ENCODE peak calls at places on chromosomes 5 and 9, in ten cellular contexts. B is B cell; Z is HCT116; Q is stimulated activated naive B cell treated with anti-CD40 and anti-IgM and Interleukin-4, amounts not matched to agents 10 μg/mL and 1 μg/mL and 100 μg/mL, for 72 hours; L is activated T-helper 1 cell treated with anti-CD3 and anti-CD28 coated beads, Interleukin-2, amount 50 U/mL, for 16 hours; A is HFFc6; W is ELR; M is choroid plexus epithelial cell; J is NCI-H2107; X is activated CD8-positive, alpha-beta memory T cell treated with anti-CD3 and anti-CD28 coated beads, Interleukin-2, amount 50 U/mL, for 4 hours. Y is an unnamed sample.

GRCh38 chr5:78613756-78614155 is 34.8 kb downstream of the LHFPL2 start:
- DNase-seq in B (no peak), Z (no peak), Q (no peak), L (no peak), A (no peak), W (no peak), M (no peak), J (no peak), X (no peak), Y (no peak)

GRCh38 chr9:107224252-107224651 is 58.8 kb upstream of the RAD23B start:
- DNase-seq in B (no peak), Z (no peak), Q (no peak), L (no peak), A (no peak), W (no peak), M (no peak), J (no peak), X (no peak), Y (no peak)

GRCh38 chr5:28249771-28250415 is 1211.5 kb upstream of the CDH9 start:
- DNase-seq in B (no peak), Z (no peak), Q (no peak), L (no peak), A (no peak), W (no peak), M (peak; percentile 30), J (no peak), X (no peak), Y (no peak)

GRCh38 chr9:27059907-27060306 is 49.1 kb upstream of the TEK start:
- DNase-seq in B (no peak), Z (no peak), Q (no peak), L (no peak), A (no peak), W (no peak), M (peak; percentile 13), J (no peak), X (no peak), Y (no peak)

GRCh38 chr5:91318727-91319126 is 64.4 kb downstream of the ARRDC3 start:
- DNase-seq in B (no peak), Z (no peak), Q (no peak), L (no peak), A (no peak), W (no peak), M (no peak), J (no peak), X (peak; percentile 42), Y (no peak)

GRCh38 chr5:109922396-109922995 is 232.8 kb downstream of the MAN2A1 start:
- DNase-seq in B (no peak), Z (no peak), Q (no peak), L (no peak), A (no peak), W (no peak), M (no peak), J (no peak), X (no peak), Y (no peak)

GRCh38 chr5:96326902-96327301 is 106.1 kb downstream of the PCSK1 start:
- DNase-seq in B (no peak), Z (no peak), Q (no peak), L (no peak), A (no peak), W (no peak), M (no peak), J (no peak), X (no peak), Y (no peak)

GRCh38 chr5:82352146-82352791 is 74.1 kb upstream of the RPS23 start:
- DNase-seq in B (no peak), Z (no peak), Q (no peak), L (no peak), A (no peak), W (peak; percentile 67), M (no peak), J (no peak), X (no peak), Y (no peak)

GRCh38 chr9:127574089-127574921 is 37.8 kb upstream of the STXBP1 start:
- DNase-seq in B (no peak), Z (no peak), Q (no peak), L (no peak), A (no peak), W (peak; percentile 71), M (no peak), J (peak; percentile 27), X (no peak), Y (no peak)

GRCh38 chr5:69252437-69252836 is 17.8 kb downstream of the CDK7 start:
- DNase-seq in B (no peak), Z (no peak), Q (no peak), L (no peak), A (no peak), W (no peak), M (no peak), J (no peak), X (no peak), Y (no peak)

GRCh38 chr9:19149230-19149629 is 21.9 kb upstream of the PLIN2 start:
- DNase-seq in B (no peak), Z (no peak), Q (no peak), L (no peak), A (no peak), W (no peak), M (peak; percentile 21), J (no peak), X (no peak), Y (no peak)

GRCh38 chr5:90645024-90645610 is 86.5 kb downstream of the ADGRV1 start:
- DNase-seq in B (no peak), Z (peak; percentile 56), Q (no peak), L (no peak), A (no peak), W (peak; percentile 20), M (peak; percentile 27), J (no peak), X (no peak), Y (no peak)

GRCh38 chr5:75434107-75434506 is 77.3 kb downstream of the CERT1 start:
- DNase-seq in B (no peak), Z (no peak), Q (no peak), L (no peak), A (no peak), W (peak; percentile 37), M (peak; percentile 17), J (no peak), X (no peak), Y (no peak)

GRCh38 chr5:78467744-78468357 is 107.4 kb downstream of the SCAMP1 start:
- DNase-seq in B (peak; percentile 29), Z (no peak), Q (no peak), L (no peak), A (peak; percentile 37), W (peak; percentile 78), M (peak; percentile 81), J (no peak), X (no peak), Y (no peak)

GRCh38 chr5:172173771-172174170 is 14.3 kb downstream of the STK10 start:
- DNase-seq in B (no peak), Z (no peak), Q (no peak), L (peak; percentile 42), A (peak; percentile 46), W (peak; percentile 98), M (peak; percentile 88), J (no peak), X (peak; percentile 61), Y (peak; percentile 65)

GRCh38 chr9:123395276-123396006 is 39.4 kb downstream of the CRB2 start:
- DNase-seq in B (no peak), Z (no peak), Q (no peak), L (no peak), A (no peak), W (no peak), M (peak; percentile 7), J (no peak), X (no peak), Y (no peak)

GRCh38 chr5:102670224-102670836 is 84.8 kb upstream of the PAM start:
- DNase-seq in B (no peak), Z (peak; percentile 47), Q (no peak), L (no peak), A (no peak), W (peak; percentile 56), M (peak; percentile 45), J (no peak), X (no peak), Y (no peak)

GRCh38 chr5:43215073-43215631 is 23.1 kb downstream of the NIM1K start:
- DNase-seq in B (no peak), Z (no peak), Q (no peak), L (no peak), A (peak; percentile 27), W (no peak), M (peak; percentile 58), J (peak; percentile 73), X (no peak), Y (peak; percentile 52)

GRCh38 chr9:131738838-131739191 is 1.1 kb downstream of the RAPGEF1 start:
- DNase-seq in B (no peak), Z (no peak), Q (no peak), L (no peak), A (no peak), W (no peak), M (no peak), J (no peak), X (no peak), Y (no peak)

Y was measured in left lung.